ENCODE peak calls at places on chromosomes 3 and 15, in seven cellular contexts. W is Caco-2, S is HL-60, V is heart left ventricle, L is tibial artery, A is esophagus squamous epithelium, N is right cardiac atrium. G is an unnamed sample.

GRCh38 chr3:52471371-52472238 is 16.2 kb downstream of the NISCH start:
- DNase-seq in N (peak; percentile 91), W (no peak), A (no peak), S (peak; percentile 76), L (peak; percentile 83), V (peak; percentile 79), G (no peak)

GRCh38 chr15:92899910-92900711 is at the start of gene CHD2:
- DNase-seq in L (peak; percentile 73), A (no peak), V (peak; percentile 53), W (peak; percentile 84), N (peak; percentile 75), S (peak; percentile 75), G (peak; percentile 72)

GRCh38 chr15:92882697-92883642 is 17.2 kb upstream of the CHD2 start:
- DNase-seq in L (peak; percentile 68), S (no peak), A (peak; percentile 98), W (no peak), N (peak; percentile 74), V (peak; percentile 34), G (no peak)

GRCh38 chr3:146966124-146966523 is 361.0 kb upstream of the PLSCR5 start:
- DNase-seq in A (no peak), L (no peak), N (no peak), W (no peak), V (no peak), S (no peak), G (no peak)

GRCh38 chr3:146128179-146128578 is 32.8 kb downstream of the PLOD2 start:
- DNase-seq in S (no peak), A (no peak), W (no peak), V (no peak), L (no peak), N (no peak), G (no peak)

GRCh38 chr3:123349566-123350450 is 99.1 kb downstream of the ADCY5 start:
- DNase-seq in A (no peak), W (no peak), L (peak; percentile 66), S (no peak), V (no peak), N (peak; percentile 16), G (no peak)

GRCh38 chr3:18302517-18302916 is 122.6 kb downstream of the SATB1 start:
- DNase-seq in S (no peak), A (no peak), L (no peak), N (no peak), W (no peak), V (no peak), G (no peak)

GRCh38 chr15:38041576-38041975 is 107.1 kb downstream of the TMCO5A start:
- DNase-seq in N (no peak), S (no peak), V (no peak), W (no peak), A (no peak), L (no peak), G (no peak)

GRCh38 chr3:74465652-74466415 is 148.6 kb downstream of the CNTN3 start:
- DNase-seq in A (no peak), N (peak; percentile 4), W (no peak), S (no peak), V (no peak), L (peak; percentile 66), G (no peak)

GRCh38 chr15:68731318-68731897 is 89.3 kb downstream of the ANP32A start:
- DNase-seq in W (no peak), S (no peak), N (no peak), A (no peak), V (no peak), L (no peak), G (no peak)

GRCh38 chr3:115922681-115923347 is 299.5 kb downstream of the GAP43 start:
- DNase-seq in A (no peak), W (no peak), V (no peak), S (no peak), L (no peak), N (no peak), G (no peak)

GRCh38 chr3:126194713-126195305 is 14.4 kb upstream of the ALDH1L1 start:
- DNase-seq in W (no peak), N (no peak), A (no peak), L (no peak), S (no peak), V (no peak), G (no peak)

GRCh38 chr3:23385327-23385726 is 182.2 kb downstream of the UBE2E2 start:
- DNase-seq in W (no peak), A (no peak), L (no peak), V (no peak), N (no peak), S (no peak), G (no peak)

GRCh38 chr3:71154846-71155245 is 428.7 kb downstream of the FOXP1 start:
- DNase-seq in S (no peak), W (no peak), V (no peak), L (no peak), A (no peak), N (no peak), G (no peak)

GRCh38 chr3:4587061-4587837 is 94.1 kb downstream of the ITPR1 start:
- DNase-seq in L (no peak), N (peak; percentile 48), W (no peak), V (no peak), S (no peak), A (no peak), G (no peak)

GRCh38 chr15:96404560-96404959 is 74.1 kb downstream of the NR2F2 start:
- DNase-seq in S (no peak), W (no peak), A (no peak), N (no peak), V (no peak), L (no peak), G (no peak)
- H3K27me3 ChIP-seq in S (peaks cover 4% of the 10 kb centered on the region), W (no peaks in the 10 kb centered on the region), A (peaks cover 12% of the 10 kb centered on the region), N (no peaks in the 10 kb centered on the region), V (peaks cover 14% of the 10 kb centered on the region), L (peaks cover 25% of the 10 kb centered on the region), G (peaks cover 13% of the 10 kb centered on the region)

GRCh38 chr3:159280326-159280725 is 478.5 kb downstream of the MFSD1 start:
- DNase-seq in L (no peak), W (no peak), A (no peak), V (no peak), N (no peak), S (no peak), G (no peak)

GRCh38 chr3:159280792-159281191 is 478.9 kb downstream of the MFSD1 start:
- DNase-seq in L (no peak), W (no peak), V (no peak), N (no peak), A (no peak), S (no peak), G (no peak)
- H3K4me3 ChIP-seq in L (no peak overlapping the region), W (no peak overlapping the region), V (no peak overlapping the region), N (no peak overlapping the region), A (no peak overlapping the region), S (no peak overlapping the region), G (no peak overlapping the region)

GRCh38 chr3:42500091-42500490 is 2.4 kb upstream of the VIPR1 start:
- DNase-seq in N (no peak), A (no peak), W (peak; percentile 14), V (peak; percentile 5), S (no peak), L (peak; percentile 37), G (no peak)

GRCh38 chr3:42499478-42499871 is 3.0 kb upstream of the VIPR1 start:
- DNase-seq in N (no peak), W (peak; percentile 12), L (peak; percentile 47), V (no peak), S (no peak), A (no peak), G (no peak)

GRCh38 chr3:42497009-42497731 is 5.3 kb upstream of the VIPR1 start:
- DNase-seq in N (no peak), S (no peak), A (no peak), W (peak; percentile 71), L (peak; percentile 50), V (peak; percentile 8), G (peak; percentile 49)

GRCh38 chr3:42498034-42498433 is 4.4 kb upstream of the VIPR1 start:
- DNase-seq in S (no peak), N (no peak), W (peak; percentile 10), A (no peak), L (no peak), V (no peak), G (no peak)

DNA sequence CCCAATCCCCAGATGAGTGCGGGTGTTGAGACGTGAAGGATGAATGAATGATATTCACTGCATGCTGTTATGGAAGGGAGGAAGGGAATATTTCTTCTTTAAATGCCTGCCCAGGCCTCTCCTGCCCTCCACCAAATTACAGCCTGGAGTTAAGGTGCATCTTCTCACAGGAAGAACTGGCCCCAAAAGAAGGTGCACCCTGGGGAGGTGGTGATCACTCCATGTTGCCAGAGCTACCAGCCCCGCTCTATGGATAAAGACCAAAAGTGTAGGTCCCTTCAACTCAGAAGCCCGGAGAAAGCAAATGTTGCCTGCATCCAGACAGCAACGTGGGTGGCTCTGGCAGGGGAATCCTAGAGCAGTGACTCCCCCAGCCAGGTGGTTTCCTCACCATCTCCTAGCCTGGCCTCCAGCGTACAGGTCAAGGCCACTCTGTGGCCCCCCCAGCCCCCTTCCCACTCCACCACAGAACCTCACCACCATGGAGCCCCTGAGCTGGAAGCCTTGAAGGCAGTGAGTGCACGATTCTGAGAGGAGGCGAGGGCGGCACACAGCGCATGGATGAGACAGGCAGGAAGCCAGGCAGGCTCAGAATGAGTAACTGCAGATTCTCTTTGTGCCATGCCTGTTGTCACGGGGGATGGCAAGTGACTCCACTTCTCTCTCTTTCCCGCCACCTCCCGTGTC is 3.5 kb upstream of the VIPR1 start:
- DNase-seq in S (no peak), A (no peak), W (peak; percentile 18), L (peak; percentile 25), N (no peak), V (no peak), G (peak; percentile 35)
- H3K27me3 ChIP-seq in S (peaks cover 29% of the 10 kb centered on the region), A (no peaks in the 10 kb centered on the region), W (no peaks in the 10 kb centered on the region), L (no peaks in the 10 kb centered on the region), N (no peaks in the 10 kb centered on the region), V (no peaks in the 10 kb centered on the region), G (peaks cover 13% of the 10 kb centered on the region)

DNA sequence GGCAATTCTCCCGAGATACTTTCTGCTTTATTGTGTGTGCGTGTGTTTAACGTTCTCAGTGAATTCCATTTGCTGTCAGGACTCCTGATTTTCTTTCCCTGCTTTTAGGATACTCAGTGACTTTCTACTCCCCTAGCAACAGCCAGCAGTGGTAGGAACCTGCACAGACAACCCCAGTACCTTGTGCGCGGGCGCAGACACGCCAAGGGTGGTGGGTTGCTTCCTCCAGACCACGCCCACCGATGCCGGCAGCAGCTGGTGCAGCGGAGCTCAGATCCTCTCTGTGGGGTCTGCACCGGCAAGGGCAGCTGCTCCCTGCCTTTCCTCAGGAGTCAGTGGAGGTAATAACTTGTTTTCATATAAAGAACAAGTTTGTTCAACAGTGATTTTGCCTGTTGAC is 225.1 kb upstream of the NDN start:
- DNase-seq in N (peak; percentile 57), V (no peak), W (no peak), S (no peak), A (no peak), L (no peak), G (no peak)
- H3K4me3 ChIP-seq in N (no peak overlapping the region), V (no peak overlapping the region), W (no peak overlapping the region), S (no peak overlapping the region), A (no peak overlapping the region), L (no peak overlapping the region), G (no peak overlapping the region)

GRCh38 chr3:186519021-186519658 is 25.0 kb downstream of the CRYGS start:
- DNase-seq in N (no peak), V (no peak), W (no peak), L (no peak), S (peak; percentile 86), A (no peak), G (no peak)
- H3K27me3 ChIP-seq in N (no peaks in the 10 kb centered on the region), V (no peaks in the 10 kb centered on the region), W (no peaks in the 10 kb centered on the region), L (no peaks in the 10 kb centered on the region), S (no peaks in the 10 kb centered on the region), A (no peaks in the 10 kb centered on the region), G (no peaks in the 10 kb centered on the region)

GRCh38 chr3:66473637-66474036 is 27.2 kb downstream of the LRIG1 start:
- DNase-seq in A (no peak), W (no peak), N (no peak), V (no peak), S (no peak), L (no peak), G (no peak)
- H3K4me3 ChIP-seq in A (no peak overlapping the region), W (no peak overlapping the region), N (no peak overlapping the region), V (no peak overlapping the region), S (no peak overlapping the region), L (peak overlapping the region; percentile 23), G (no peak overlapping the region)